ENCODE peak calls at places on chromosome 1, in ten cellular contexts. One of them, this sample, is unnamed.

GRCh38 chr1:68213843-68214242 is 18.5 kb downstream of the WLS start:
- DNase-seq in NCI-H2107: no peak
- DNase-seq in left lung: no peak
- DNase-seq in cortex of kidney: no peak
- DNase-seq in fibroblast of mammary gland: peak; percentile 83
- DNase-seq in stimulated activated CD4-positive, alpha-beta T cell treated with anti-CD3 and anti-CD28 coated beads, Interleukin-4, amount 100 ng/mL, for 24 hours: no peak
- DNase-seq in tibial artery: peak; percentile 83
- DNase-seq in fibroblast of lung: no peak
- DNase-seq in RPMI7951: peak; percentile 63
- DNase-seq in BJ: no peak
- DNase-seq in this sample: no peak

GRCh38 chr1:39154553-39155361 is 49.7 kb upstream of the MACF1 start:
- DNase-seq in NCI-H2107: peak; percentile 99
- DNase-seq in left lung: no peak
- DNase-seq in cortex of kidney: no peak
- DNase-seq in fibroblast of mammary gland: peak; percentile 78
- DNase-seq in stimulated activated CD4-positive, alpha-beta T cell treated with anti-CD3 and anti-CD28 coated beads, Interleukin-4, amount 100 ng/mL, for 24 hours: no peak
- DNase-seq in tibial artery: peak; percentile 74
- DNase-seq in fibroblast of lung: peak; percentile 95
- DNase-seq in RPMI7951: peak; percentile 55
- DNase-seq in BJ: peak; percentile 85
- DNase-seq in this sample: no peak

GRCh38 chr1:42999308-42999707 is 40.6 kb upstream of the SLC2A1 start:
- DNase-seq in NCI-H2107: no peak
- DNase-seq in left lung: no peak
- DNase-seq in cortex of kidney: no peak
- DNase-seq in fibroblast of mammary gland: no peak
- DNase-seq in stimulated activated CD4-positive, alpha-beta T cell treated with anti-CD3 and anti-CD28 coated beads, Interleukin-4, amount 100 ng/mL, for 24 hours: no peak
- DNase-seq in tibial artery: no peak
- DNase-seq in fibroblast of lung: peak; percentile 78
- DNase-seq in RPMI7951: no peak
- DNase-seq in BJ: peak; percentile 18
- DNase-seq in this sample: no peak

GRCh38 chr1:205247130-205247921 is 19.6 kb downstream of the TMCC2 start:
- DNase-seq in NCI-H2107: peak; percentile 38
- DNase-seq in left lung: no peak
- DNase-seq in cortex of kidney: no peak
- DNase-seq in fibroblast of mammary gland: no peak
- DNase-seq in stimulated activated CD4-positive, alpha-beta T cell treated with anti-CD3 and anti-CD28 coated beads, Interleukin-4, amount 100 ng/mL, for 24 hours: no peak
- DNase-seq in tibial artery: peak; percentile 66
- DNase-seq in fibroblast of lung: no peak
- DNase-seq in RPMI7951: peak; percentile 51
- DNase-seq in BJ: no peak
- DNase-seq in this sample: peak; percentile 88

GRCh38 chr1:145963218-145964019 is 956 bp downstream of the ANKRD34A start:
- DNase-seq in NCI-H2107: no peak
- DNase-seq in left lung: no peak
- DNase-seq in cortex of kidney: no peak
- DNase-seq in fibroblast of mammary gland: peak; percentile 65
- DNase-seq in stimulated activated CD4-positive, alpha-beta T cell treated with anti-CD3 and anti-CD28 coated beads, Interleukin-4, amount 100 ng/mL, for 24 hours: no peak
- DNase-seq in tibial artery: no peak
- DNase-seq in fibroblast of lung: peak; percentile 80
- DNase-seq in RPMI7951: peak; percentile 67
- DNase-seq in BJ: no peak
- DNase-seq in this sample: no peak

GRCh38 chr1:234658143-234658542 is 48.2 kb upstream of the IRF2BP2 start:
- DNase-seq in NCI-H2107: no peak
- DNase-seq in left lung: no peak
- DNase-seq in cortex of kidney: no peak
- DNase-seq in fibroblast of mammary gland: peak; percentile 70
- DNase-seq in stimulated activated CD4-positive, alpha-beta T cell treated with anti-CD3 and anti-CD28 coated beads, Interleukin-4, amount 100 ng/mL, for 24 hours: no peak
- DNase-seq in tibial artery: no peak
- DNase-seq in fibroblast of lung: peak; percentile 55
- DNase-seq in RPMI7951: peak; percentile 83
- DNase-seq in BJ: no peak
- DNase-seq in this sample: no peak

GRCh38 chr1:33120436-33121231 is 39.7 kb downstream of the AZIN2 start:
- DNase-seq in NCI-H2107: no peak
- DNase-seq in left lung: no peak
- DNase-seq in cortex of kidney: no peak
- DNase-seq in fibroblast of mammary gland: peak; percentile 22
- DNase-seq in stimulated activated CD4-positive, alpha-beta T cell treated with anti-CD3 and anti-CD28 coated beads, Interleukin-4, amount 100 ng/mL, for 24 hours: no peak
- DNase-seq in tibial artery: no peak
- DNase-seq in fibroblast of lung: peak; percentile 49
- DNase-seq in RPMI7951: peak; percentile 50
- DNase-seq in BJ: no peak
- DNase-seq in this sample: no peak

GRCh38 chr1:64836792-64837191 is 91.9 kb downstream of the RAVER2 start:
- DNase-seq in NCI-H2107: no peak
- DNase-seq in left lung: no peak
- DNase-seq in cortex of kidney: no peak
- DNase-seq in fibroblast of mammary gland: no peak
- DNase-seq in stimulated activated CD4-positive, alpha-beta T cell treated with anti-CD3 and anti-CD28 coated beads, Interleukin-4, amount 100 ng/mL, for 24 hours: no peak
- DNase-seq in tibial artery: no peak
- DNase-seq in fibroblast of lung: no peak
- DNase-seq in RPMI7951: no peak
- DNase-seq in BJ: no peak
- DNase-seq in this sample: no peak

GRCh38 chr1:181073638-181074037 is 14.9 kb upstream of the IER5 start:
- DNase-seq in NCI-H2107: no peak
- DNase-seq in left lung: no peak
- DNase-seq in cortex of kidney: no peak
- DNase-seq in fibroblast of mammary gland: peak; percentile 88
- DNase-seq in stimulated activated CD4-positive, alpha-beta T cell treated with anti-CD3 and anti-CD28 coated beads, Interleukin-4, amount 100 ng/mL, for 24 hours: no peak
- DNase-seq in tibial artery: no peak
- DNase-seq in fibroblast of lung: peak; percentile 93
- DNase-seq in RPMI7951: peak; percentile 89
- DNase-seq in BJ: peak; percentile 79
- DNase-seq in this sample: no peak

GRCh38 chr1:238409947-238410346 is 519.2 kb upstream of the ZP4 start:
- DNase-seq in NCI-H2107: no peak
- DNase-seq in left lung: no peak
- DNase-seq in cortex of kidney: no peak
- DNase-seq in fibroblast of mammary gland: peak; percentile 87
- DNase-seq in stimulated activated CD4-positive, alpha-beta T cell treated with anti-CD3 and anti-CD28 coated beads, Interleukin-4, amount 100 ng/mL, for 24 hours: no peak
- DNase-seq in tibial artery: no peak
- DNase-seq in fibroblast of lung: peak; percentile 95
- DNase-seq in RPMI7951: peak; percentile 82
- DNase-seq in BJ: no peak
- DNase-seq in this sample: no peak

GRCh38 chr1:167401260-167401873 is 117.0 kb downstream of the CD247 start:
- DNase-seq in NCI-H2107: no peak
- DNase-seq in left lung: no peak
- DNase-seq in cortex of kidney: no peak
- DNase-seq in fibroblast of mammary gland: peak; percentile 57
- DNase-seq in stimulated activated CD4-positive, alpha-beta T cell treated with anti-CD3 and anti-CD28 coated beads, Interleukin-4, amount 100 ng/mL, for 24 hours: peak; percentile 56
- DNase-seq in tibial artery: no peak
- DNase-seq in fibroblast of lung: peak; percentile 43
- DNase-seq in RPMI7951: peak; percentile 36
- DNase-seq in BJ: no peak
- DNase-seq in this sample: no peak

GRCh38 chr1:164977561-164977960 is 379.0 kb downstream of the LMX1A start:
- DNase-seq in NCI-H2107: no peak
- DNase-seq in left lung: no peak
- DNase-seq in cortex of kidney: no peak
- DNase-seq in fibroblast of mammary gland: no peak
- DNase-seq in stimulated activated CD4-positive, alpha-beta T cell treated with anti-CD3 and anti-CD28 coated beads, Interleukin-4, amount 100 ng/mL, for 24 hours: no peak
- DNase-seq in tibial artery: no peak
- DNase-seq in fibroblast of lung: no peak
- DNase-seq in RPMI7951: no peak
- DNase-seq in BJ: no peak
- DNase-seq in this sample: no peak

GRCh38 chr1:245079021-245079609 is 75.7 kb upstream of the KIF26B start:
- DNase-seq in NCI-H2107: peak; percentile 12
- DNase-seq in left lung: no peak
- DNase-seq in cortex of kidney: no peak
- DNase-seq in fibroblast of mammary gland: peak; percentile 79
- DNase-seq in stimulated activated CD4-positive, alpha-beta T cell treated with anti-CD3 and anti-CD28 coated beads, Interleukin-4, amount 100 ng/mL, for 24 hours: no peak
- DNase-seq in tibial artery: no peak
- DNase-seq in fibroblast of lung: peak; percentile 52
- DNase-seq in RPMI7951: peak; percentile 52
- DNase-seq in BJ: no peak
- DNase-seq in this sample: no peak

GRCh38 chr1:48878191-48878940 is 101.7 kb upstream of the BEND5 start:
- DNase-seq in NCI-H2107: no peak
- DNase-seq in left lung: no peak
- DNase-seq in cortex of kidney: no peak
- DNase-seq in fibroblast of mammary gland: peak; percentile 96
- DNase-seq in stimulated activated CD4-positive, alpha-beta T cell treated with anti-CD3 and anti-CD28 coated beads, Interleukin-4, amount 100 ng/mL, for 24 hours: no peak
- DNase-seq in tibial artery: no peak
- DNase-seq in fibroblast of lung: peak; percentile 97
- DNase-seq in RPMI7951: peak; percentile 95
- DNase-seq in BJ: peak; percentile 54
- DNase-seq in this sample: no peak

GRCh38 chr1:153357076-153357852 is 390 bp upstream of the S100A9 start:
- DNase-seq in NCI-H2107: no peak
- DNase-seq in left lung: peak; percentile 94
- DNase-seq in cortex of kidney: no peak
- DNase-seq in fibroblast of mammary gland: no peak
- DNase-seq in stimulated activated CD4-positive, alpha-beta T cell treated with anti-CD3 and anti-CD28 coated beads, Interleukin-4, amount 100 ng/mL, for 24 hours: no peak
- DNase-seq in tibial artery: peak; percentile 73
- DNase-seq in fibroblast of lung: no peak
- DNase-seq in RPMI7951: no peak
- DNase-seq in BJ: no peak
- DNase-seq in this sample: no peak

GRCh38 chr1:182484531-182485257 is 34.7 kb downstream of the RGSL1 start:
- DNase-seq in NCI-H2107: peak; percentile 72
- DNase-seq in left lung: no peak
- DNase-seq in cortex of kidney: no peak
- DNase-seq in fibroblast of mammary gland: no peak
- DNase-seq in stimulated activated CD4-positive, alpha-beta T cell treated with anti-CD3 and anti-CD28 coated beads, Interleukin-4, amount 100 ng/mL, for 24 hours: no peak
- DNase-seq in tibial artery: no peak
- DNase-seq in fibroblast of lung: no peak
- DNase-seq in RPMI7951: peak; percentile 5
- DNase-seq in BJ: no peak
- DNase-seq in this sample: no peak

GRCh38 chr1:205437570-205437969 is 15.7 kb upstream of the LEMD1 start:
- DNase-seq in NCI-H2107: no peak
- DNase-seq in left lung: no peak
- DNase-seq in cortex of kidney: no peak
- DNase-seq in fibroblast of mammary gland: no peak
- DNase-seq in stimulated activated CD4-positive, alpha-beta T cell treated with anti-CD3 and anti-CD28 coated beads, Interleukin-4, amount 100 ng/mL, for 24 hours: no peak
- DNase-seq in tibial artery: peak; percentile 7
- DNase-seq in fibroblast of lung: no peak
- DNase-seq in RPMI7951: no peak
- DNase-seq in BJ: no peak
- DNase-seq in this sample: no peak

GRCh38 chr1:107405241-107405640 is 264.4 kb downstream of the NTNG1 start:
- DNase-seq in NCI-H2107: no peak
- DNase-seq in left lung: no peak
- DNase-seq in cortex of kidney: no peak
- DNase-seq in fibroblast of mammary gland: peak; percentile 69
- DNase-seq in stimulated activated CD4-positive, alpha-beta T cell treated with anti-CD3 and anti-CD28 coated beads, Interleukin-4, amount 100 ng/mL, for 24 hours: no peak
- DNase-seq in tibial artery: no peak
- DNase-seq in fibroblast of lung: peak; percentile 85
- DNase-seq in RPMI7951: no peak
- DNase-seq in BJ: peak; percentile 68
- DNase-seq in this sample: no peak

GRCh38 chr1:210239295-210240155 is 6.9 kb downstream of the SERTAD4 start:
- DNase-seq in NCI-H2107: no peak
- DNase-seq in left lung: no peak
- DNase-seq in cortex of kidney: no peak
- DNase-seq in fibroblast of mammary gland: peak; percentile 88
- DNase-seq in stimulated activated CD4-positive, alpha-beta T cell treated with anti-CD3 and anti-CD28 coated beads, Interleukin-4, amount 100 ng/mL, for 24 hours: no peak
- DNase-seq in tibial artery: no peak
- DNase-seq in fibroblast of lung: peak; percentile 98
- DNase-seq in RPMI7951: peak; percentile 77
- DNase-seq in BJ: peak; percentile 67
- DNase-seq in this sample: no peak

GRCh38 chr1:228345201-228345930 is 61.3 kb downstream of the TRIM11 start:
- DNase-seq in NCI-H2107: no peak
- DNase-seq in left lung: peak; percentile 65
- DNase-seq in cortex of kidney: no peak
- DNase-seq in fibroblast of mammary gland: no peak
- DNase-seq in stimulated activated CD4-positive, alpha-beta T cell treated with anti-CD3 and anti-CD28 coated beads, Interleukin-4, amount 100 ng/mL, for 24 hours: no peak
- DNase-seq in tibial artery: peak; percentile 64
- DNase-seq in fibroblast of lung: no peak
- DNase-seq in RPMI7951: no peak
- DNase-seq in BJ: no peak
- DNase-seq in this sample: peak; percentile 53

GRCh38 chr1:235015291-235015990 is 113.2 kb downstream of the TOMM20 start:
- DNase-seq in NCI-H2107: no peak
- DNase-seq in left lung: no peak
- DNase-seq in cortex of kidney: no peak
- DNase-seq in fibroblast of mammary gland: no peak
- DNase-seq in stimulated activated CD4-positive, alpha-beta T cell treated with anti-CD3 and anti-CD28 coated beads, Interleukin-4, amount 100 ng/mL, for 24 hours: peak; percentile 71
- DNase-seq in tibial artery: peak; percentile 28
- DNase-seq in fibroblast of lung: no peak
- DNase-seq in RPMI7951: no peak
- DNase-seq in BJ: no peak
- DNase-seq in this sample: no peak

GRCh38 chr1:20753589-20753988 is 21.1 kb upstream of the SH2D5 start:
- DNase-seq in NCI-H2107: no peak
- DNase-seq in left lung: no peak
- DNase-seq in cortex of kidney: no peak
- DNase-seq in fibroblast of mammary gland: peak; percentile 36
- DNase-seq in stimulated activated CD4-positive, alpha-beta T cell treated with anti-CD3 and anti-CD28 coated beads, Interleukin-4, amount 100 ng/mL, for 24 hours: no peak
- DNase-seq in tibial artery: no peak
- DNase-seq in fibroblast of lung: peak; percentile 70
- DNase-seq in RPMI7951: peak; percentile 10
- DNase-seq in BJ: no peak
- DNase-seq in this sample: no peak

GRCh38 chr1:185869590-185869989 is 135.4 kb downstream of the HMCN1 start:
- DNase-seq in NCI-H2107: no peak
- DNase-seq in left lung: no peak
- DNase-seq in cortex of kidney: no peak
- DNase-seq in fibroblast of mammary gland: peak; percentile 37
- DNase-seq in stimulated activated CD4-positive, alpha-beta T cell treated with anti-CD3 and anti-CD28 coated beads, Interleukin-4, amount 100 ng/mL, for 24 hours: no peak
- DNase-seq in tibial artery: no peak
- DNase-seq in fibroblast of lung: no peak
- DNase-seq in RPMI7951: no peak
- DNase-seq in BJ: no peak
- DNase-seq in this sample: no peak